ENCODE peak calls at places on chromosome X, in five cellular contexts. O is mammary epithelial cell, L is colonic mucosa, Y is endothelial cell of umbilical vein, Z is GM23248. T is an unnamed sample. For H3K36me3, the result is how much of the 10 kb centered on the place peaks cover.

GRCh38 chrX:82782014-82782413 is 726.1 kb upstream of the POU3F4 start:
- DNase-seq in O (no peak), L (no peak), Y (no peak), Z (no peak), T (no peak)

GRCh38 chrX:13101439-13102139 is 57.2 kb upstream of the FAM9C start:
- DNase-seq in O (peak), L (peak), Y (peak), Z (peak), T (no peak)

GRCh38 chrX:110944323-110944761 is 148.7 kb upstream of the CHRDL1 start:
- DNase-seq in O (no peak), L (no peak), Y (no peak), Z (no peak), T (no peak)

GRCh38 chrX:150690126-150690525 is 3.1 kb upstream of the MTMR1 start:
- DNase-seq in O (peak), L (no peak), Y (no peak), Z (peak), T (no peak)

GRCh38 chrX:261167-261857 is 19.9 kb upstream of the PLCXD1 start:
- DNase-seq in O (peak), L (peak), Y (no peak), Z (no peak), T (no peak)

GRCh38 chrX:12372111-12372510 is 233.8 kb downstream of the FRMPD4 start:
- DNase-seq in O (peak), L (no peak), Y (no peak), Z (no peak), T (no peak)

GRCh38 chrX:26918633-26919032 is 544.5 kb downstream of the PPP4R3C start:
- DNase-seq in O (peak), L (no peak), Y (peak), Z (peak), T (peak)

GRCh38 chrX:14864626-14865025 is 8.2 kb downstream of the FANCB start:
- DNase-seq in O (peak), L (no peak), Y (no peak), Z (peak), T (no peak)

GRCh38 chrX:25049347-25049746 is 33.6 kb upstream of the ARX start:
- DNase-seq in O (peak), L (no peak), Y (no peak), Z (no peak), T (no peak)

GRCh38 chrX:65537229-65537628 is 2.6 kb upstream of the LAS1L start:
- DNase-seq in O (no peak), L (no peak), Y (no peak), Z (no peak), T (no peak)

GRCh38 chrX:29407357-29407756 is 808.0 kb upstream of the MAGEB2 start:
- DNase-seq in O (no peak), L (no peak), Y (no peak), Z (no peak), T (no peak)

GRCh38 chrX:108736509-108737479 is at the start of gene IRS4:
- DNase-seq in O (peak), L (no peak), Y (peak), Z (peak), T (no peak)

GRCh38 chrX:155314260-155314659 is 20.2 kb downstream of the CLIC2 start:
- DNase-seq in O (no peak), L (no peak), Y (no peak), Z (no peak), T (no peak)

GRCh38 chrX:111020283-111020682 is 75.7 kb upstream of the PAK3 start:
- DNase-seq in O (no peak), L (no peak), Y (no peak), Z (no peak), T (no peak)

GRCh38 chrX:86946569-86946968 is 571.0 kb upstream of the KLHL4 start:
- DNase-seq in O (peak), L (no peak), Y (peak), Z (peak), T (peak)

GRCh38 chrX:26999634-27000033 is 463.5 kb downstream of the PPP4R3C start:
- DNase-seq in O (no peak), L (no peak), Y (no peak), Z (no peak), T (no peak)

GRCh38 chrX:103081051-103081450 is 11.9 kb downstream of the NXF3 start:
- DNase-seq in O (no peak), L (no peak), Y (no peak), Z (no peak), T (no peak)

GRCh38 chrX:39445336-39445735 is 644.1 kb downstream of the MID1IP1 start:
- DNase-seq in O (no peak), L (peak), Y (peak), Z (no peak), T (peak)

GRCh38 chrX:44462851-44463250 is 79.8 kb downstream of the FUNDC1 start:
- DNase-seq in O (no peak), L (no peak), Y (peak), Z (peak), T (no peak)

GRCh38 chrX:20498851-20499635 is 232.3 kb upstream of the RPS6KA3 start:
- DNase-seq in O (no peak), L (no peak), Y (no peak), Z (no peak), T (no peak)

GRCh38 chrX:113370001-113370400 is 529.4 kb upstream of the AMOT start:
- DNase-seq in O (no peak), L (no peak), Y (no peak), Z (no peak), T (no peak)

GRCh38 chrX:132023896-132024386 is 839 bp downstream of the STK26 start:
- DNase-seq in O (peak), L (peak), Y (peak), Z (no peak), T (peak)

GRCh38 chrX:67917412-67918010 is 373.7 kb downstream of the AR start:
- DNase-seq in O (no peak), L (no peak), Y (no peak), Z (no peak), T (no peak)

GRCh38 chrX:130028196-130028595 is 45.8 kb downstream of the BCORL1 start:
- DNase-seq in O (peak), L (peak), Y (peak), Z (peak), T (peak)

GRCh38 chrX:128052303-128052702 is at the start of gene ACTRT1:
- DNase-seq in O (no peak), L (no peak), Y (no peak), Z (no peak), T (no peak)

GRCh38 chrX:72272868-72273267 is 4.2 kb downstream of the RPS4X start:
- DNase-seq in O (peak), L (no peak), Y (no peak), Z (peak), T (no peak)

GRCh38 chrX:22097295-22097694 is 65.2 kb downstream of the PHEX start:
- DNase-seq in O (peak), L (no peak), Y (peak), Z (peak), T (no peak)

GRCh38 chrX:153766098-153766817 is 2.2 kb downstream of the PLXNB3 start:
- DNase-seq in O (peak), L (no peak), Y (peak), Z (peak), T (no peak)

GRCh38 chrX:39477438-39478120 is 620.2 kb downstream of the BCOR start:
- DNase-seq in O (no peak), L (peak), Y (peak), Z (no peak), T (peak)

GRCh38 chrX:36908801-36909403 is 99.3 kb upstream of the FAM47C start:
- DNase-seq in O (peak), L (no peak), Y (peak), Z (peak), T (peak)

GRCh38 chrX:115147220-115147619 is 42.0 kb upstream of the RBMXL3 start:
- DNase-seq in O (peak), L (no peak), Y (peak), Z (peak), T (peak)

GRCh38 chrX:110614596-110614995 is 181.0 kb downstream of the CHRDL1 start:
- DNase-seq in O (no peak), L (no peak), Y (no peak), Z (no peak), T (no peak)

GRCh38 chrX:24117288-24117687 is 32.2 kb upstream of the ZFX start:
- DNase-seq in O (peak), L (peak), Y (peak), Z (peak), T (no peak)

GRCh38 chrX:129717902-129718301 is 20.9 kb upstream of the XPNPEP2 start:
- DNase-seq in O (peak), L (no peak), Y (no peak), Z (peak), T (no peak)

GRCh38 chrX:40174594-40175415 is 77.0 kb upstream of the BCOR start:
- DNase-seq in O (no peak), L (peak), Y (peak), Z (peak), T (peak)

GRCh38 chrX:37846934-37847732 is at the start of gene DYNLT3:
- DNase-seq in O (peak), L (peak), Y (peak), Z (peak), T (peak)

GRCh38 chrX:77298790-77299189 is 148.4 kb upstream of the FGF16 start:
- DNase-seq in O (no peak), L (no peak), Y (no peak), Z (no peak), T (no peak)

GRCh38 chrX:633655-634305 is 3.2 kb downstream of the SHOX start:
- DNase-seq in O (no peak), L (no peak), Y (no peak), Z (no peak), T (no peak)

GRCh38 chrX:133214316-133214715 is 3.8 kb downstream of the TFDP3 start:
- DNase-seq in O (no peak), L (no peak), Y (no peak), Z (peak), T (no peak)
- H3K9ac ChIP-seq in O (no peak), L (no peak), Y (no peak), Z (no peak), T (no peak)

GRCh38 chrX:11119295-11119943 is 8.3 kb downstream of the HCCS start:
- DNase-seq in O (no peak), L (no peak), Y (no peak), Z (no peak), T (no peak)

GRCh38 chrX:11113731-11114130 is 2.6 kb downstream of the HCCS start:
- DNase-seq in O (no peak), L (no peak), Y (peak), Z (peak), T (peak)

GRCh38 chrX:11111947-11112346 is 815 bp downstream of the HCCS start:
- DNase-seq in O (no peak), L (peak), Y (no peak), Z (no peak), T (no peak)

GRCh38 chrX:11117751-11118150 is 6.6 kb downstream of the HCCS start:
- DNase-seq in O (no peak), L (no peak), Y (no peak), Z (peak), T (no peak)
- H3K36me3 ChIP-seq in O (under half), L (under half), Y (under half), Z (under half), T (under half)

GRCh38 chrX:45715787-45716186 is 515.1 kb upstream of the DIPK2B start:
- DNase-seq in O (peak), L (no peak), Y (peak), Z (peak), T (no peak)
- H3K9ac ChIP-seq in O (no peak), L (no peak), Y (peak), Z (no peak), T (no peak)

DNA sequence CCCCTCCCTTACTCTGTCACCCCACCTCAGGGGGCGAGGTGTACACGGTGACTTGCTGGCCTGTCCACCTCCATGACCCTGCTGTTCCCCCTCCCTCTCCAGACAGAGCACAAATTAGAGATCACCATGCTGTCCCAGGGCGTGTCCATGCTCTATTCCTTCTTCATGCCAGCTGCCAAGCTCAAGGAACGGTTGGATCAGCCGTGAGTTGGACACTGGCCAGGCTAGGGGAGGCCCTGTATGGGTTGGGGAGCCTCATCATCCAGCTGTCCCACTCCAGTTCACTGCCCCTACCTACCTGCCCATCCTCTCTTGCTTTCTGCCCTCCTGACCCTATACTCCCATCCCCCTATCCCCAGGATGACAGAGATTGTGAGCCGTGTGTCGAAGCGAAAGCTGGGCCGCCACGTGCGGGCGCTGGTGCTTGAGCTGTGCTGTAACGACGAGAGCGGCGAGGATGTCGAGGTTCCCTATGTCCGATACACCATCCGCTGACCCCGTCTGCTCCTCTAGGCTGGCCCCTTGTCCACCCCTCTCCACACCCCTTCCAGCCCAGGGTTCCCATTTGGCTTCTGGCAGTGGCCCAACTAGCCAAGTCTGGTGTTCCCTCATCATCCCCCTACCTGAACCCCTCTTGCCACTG is 3.9 kb upstream of the CDK16 start:
- DNase-seq in O (no peak), L (no peak), Y (no peak), Z (no peak), T (no peak)
- H3K36me3 ChIP-seq in O (under half), L (under half), Y (under half), Z (under half), T (under half)

GRCh38 chrX:119757646-119757978 is 776 bp upstream of the SOWAHD start:
- DNase-seq in O (no peak), L (no peak), Y (no peak), Z (no peak), T (no peak)
- H3K9ac ChIP-seq in O (no peak), L (peak), Y (no peak), Z (no peak), T (peak)

GRCh38 chrX:151712253-151712652 is 3.6 kb upstream of the FATE1 start:
- DNase-seq in O (no peak), L (no peak), Y (no peak), Z (no peak), T (no peak)

GRCh38 chrX:151713859-151714258 is 2.0 kb upstream of the FATE1 start:
- DNase-seq in O (peak), L (no peak), Y (no peak), Z (peak), T (peak)

GRCh38 chrX:151710457-151710856 is 5.4 kb upstream of the FATE1 start:
- DNase-seq in O (no peak), L (no peak), Y (no peak), Z (peak), T (no peak)

GRCh38 chrX:151711154-151711553 is 4.7 kb upstream of the FATE1 start:
- DNase-seq in O (no peak), L (no peak), Y (no peak), Z (no peak), T (no peak)

DNA sequence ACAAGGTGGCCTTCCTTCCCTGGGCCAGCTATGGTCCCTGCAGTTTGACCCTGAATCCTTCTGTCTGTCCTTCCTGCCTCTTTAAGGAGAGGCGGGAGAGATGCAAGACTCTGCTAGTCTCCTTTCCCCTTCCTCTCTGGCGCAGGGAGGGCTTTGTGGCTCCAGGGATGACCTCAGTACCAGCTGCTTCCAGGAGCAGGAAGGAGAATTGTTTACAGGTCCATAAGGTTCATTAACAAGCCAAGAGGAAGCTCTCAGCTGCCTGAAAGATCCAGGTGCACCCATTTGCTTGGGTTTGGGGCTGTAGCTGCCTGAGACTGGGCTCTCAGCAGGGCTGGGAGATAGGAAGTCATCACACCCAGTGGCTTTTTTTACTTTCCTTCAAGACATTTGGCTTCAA is 4.0 kb upstream of the FATE1 start:
- DNase-seq in O (no peak), L (no peak), Y (peak), Z (no peak), T (no peak)
- H3K36me3 ChIP-seq in O (under half), L (under half), Y (under half), Z (under half), T (under half)

GRCh38 chrX:140500427-140500826 is 4.4 kb downstream of the SOX3 start:
- DNase-seq in O (no peak), L (no peak), Y (no peak), Z (no peak), T (no peak)
- H3K9ac ChIP-seq in O (no peak), L (no peak), Y (no peak), Z (no peak), T (no peak)